ENCODE peak calls at places on chromosomes 13 and 19, in ten cellular contexts. M is ovary, Q is stomach, S is adrenal gland, L is uterus, B is A549, Y is endothelial cell of umbilical vein, H is body of pancreas, P is Peyer's patch, F is NB4. I is an unnamed sample.

GRCh38 chr19:41816761-41817160 is 20.4 kb downstream of the CEACAM3 start:
- DNase-seq in M (no peak), Q (no peak), S (no peak), L (no peak), B (no peak), Y (no peak), H (no peak), P (no peak), F (no peak), I (no peak)

GRCh38 chr19:33641261-33641660 is 19.5 kb downstream of the CHST8 start:
- DNase-seq in M (no peak), Q (no peak), S (no peak), L (no peak), B (no peak), Y (no peak), H (no peak), P (peak), F (no peak), I (no peak)

GRCh38 chr19:10112037-10112751 is 701 bp downstream of the P2RY11 start:
- DNase-seq in M (no peak), Q (no peak), S (no peak), L (no peak), B (peak), Y (no peak), H (no peak), P (no peak), F (peak), I (no peak)

GRCh38 chr13:114115191-114115671 is 17.2 kb downstream of the RASA3 start:
- DNase-seq in M (no peak), Q (peak), S (no peak), L (peak), B (peak), Y (peak), H (peak), P (peak), F (peak), I (peak)

GRCh38 chr19:18765224-18765623 is 25.9 kb downstream of the COMP start:
- DNase-seq in M (no peak), Q (no peak), S (no peak), L (no peak), B (no peak), Y (no peak), H (peak), P (no peak), F (no peak), I (no peak)

GRCh38 chr13:24075137-24075975 is 85.2 kb upstream of the SPATA13 start:
- DNase-seq in M (no peak), Q (no peak), S (peak), L (no peak), B (no peak), Y (peak), H (peak), P (no peak), F (no peak), I (no peak)

GRCh38 chr13:106752584-106753202 is 184.8 kb upstream of the ARGLU1 start:
- DNase-seq in M (no peak), Q (no peak), S (peak), L (no peak), B (no peak), Y (peak), H (no peak), P (no peak), F (no peak), I (no peak)

GRCh38 chr19:19405919-19406877 is 723 bp downstream of the GATAD2A start:
- DNase-seq in M (peak), Q (peak), S (peak), L (peak), B (peak), Y (peak), H (peak), P (peak), F (peak), I (peak)

GRCh38 chr13:76637651-76638111 is 248.5 kb downstream of the KCTD12 start:
- DNase-seq in M (no peak), Q (no peak), S (no peak), L (no peak), B (no peak), Y (peak), H (no peak), P (no peak), F (no peak), I (no peak)

GRCh38 chr13:108816381-108816780 is 187.0 kb downstream of the MYO16 start:
- DNase-seq in M (no peak), Q (no peak), S (no peak), L (no peak), B (no peak), Y (no peak), H (peak), P (no peak), F (peak), I (no peak)

GRCh38 chr19:16373539-16373938 is 48.9 kb downstream of the KLF2 start:
- DNase-seq in M (peak), Q (no peak), S (no peak), L (peak), B (no peak), Y (peak), H (peak), P (no peak), F (no peak), I (peak)

GRCh38 chr13:46728777-46729176 is 68.2 kb downstream of the ESD start:
- DNase-seq in M (no peak), Q (no peak), S (no peak), L (no peak), B (peak), Y (no peak), H (no peak), P (no peak), F (peak), I (no peak)

GRCh38 chr13:113959198-113959597 is 14.7 kb downstream of the C13orf46 start:
- DNase-seq in M (no peak), Q (peak), S (no peak), L (no peak), B (no peak), Y (peak), H (no peak), P (no peak), F (no peak), I (no peak)

GRCh38 chr13:85230754-85231153 is 568.5 kb downstream of the SLITRK6 start:
- DNase-seq in M (no peak), Q (no peak), S (no peak), L (no peak), B (no peak), Y (no peak), H (no peak), P (no peak), F (no peak), I (no peak)

GRCh38 chr13:99911965-99912566 is 59.5 kb downstream of the ZIC5 start:
- DNase-seq in M (no peak), Q (no peak), S (no peak), L (no peak), B (no peak), Y (no peak), H (no peak), P (no peak), F (no peak), I (no peak)

GRCh38 chr13:93248627-93249047 is 22.0 kb downstream of the GPC6 start:
- DNase-seq in M (no peak), Q (peak), S (no peak), L (no peak), B (peak), Y (no peak), H (peak), P (no peak), F (no peak), I (no peak)

GRCh38 chr13:81051873-81052272 is 710.9 kb upstream of the SPRY2 start:
- DNase-seq in M (no peak), Q (no peak), S (no peak), L (no peak), B (no peak), Y (peak), H (no peak), P (no peak), F (no peak), I (no peak)

GRCh38 chr13:67273001-67273400 is 42.9 kb upstream of the PCDH9 start:
- DNase-seq in M (no peak), Q (no peak), S (no peak), L (no peak), B (no peak), Y (no peak), H (no peak), P (no peak), F (no peak), I (no peak)

GRCh38 chr19:36010402-36010801 is 1.8 kb upstream of the SYNE4 start:
- DNase-seq in M (no peak), Q (no peak), S (no peak), L (no peak), B (no peak), Y (no peak), H (no peak), P (no peak), F (no peak), I (no peak)

GRCh38 chr19:36013280-36014028 is 559 bp downstream of the ALKBH6 start:
- DNase-seq in M (no peak), Q (no peak), S (no peak), L (no peak), B (no peak), Y (no peak), H (no peak), P (no peak), F (no peak), I (no peak)

GRCh38 chr19:36019061-36019670 is 5.2 kb upstream of the ALKBH6 start:
- DNase-seq in M (no peak), Q (no peak), S (no peak), L (no peak), B (no peak), Y (no peak), H (no peak), P (no peak), F (no peak), I (no peak)

GRCh38 chr19:36009633-36010379 is 1.2 kb upstream of the SYNE4 start:
- DNase-seq in M (no peak), Q (no peak), S (no peak), L (no peak), B (no peak), Y (no peak), H (no peak), P (no peak), F (no peak), I (no peak)

GRCh38 chr19:36014029-36014924 is at the start of gene ALKBH6:
- DNase-seq in M (peak), Q (peak), S (peak), L (peak), B (peak), Y (peak), H (peak), P (peak), F (peak), I (peak)
- TF ChIP-seq CTCF in M (no peak), Q (no peak), S (peak), L (peak), B (no peak), Y (no peak), H (no peak), P (peak), F (no peak), I (no peak)

DNA sequence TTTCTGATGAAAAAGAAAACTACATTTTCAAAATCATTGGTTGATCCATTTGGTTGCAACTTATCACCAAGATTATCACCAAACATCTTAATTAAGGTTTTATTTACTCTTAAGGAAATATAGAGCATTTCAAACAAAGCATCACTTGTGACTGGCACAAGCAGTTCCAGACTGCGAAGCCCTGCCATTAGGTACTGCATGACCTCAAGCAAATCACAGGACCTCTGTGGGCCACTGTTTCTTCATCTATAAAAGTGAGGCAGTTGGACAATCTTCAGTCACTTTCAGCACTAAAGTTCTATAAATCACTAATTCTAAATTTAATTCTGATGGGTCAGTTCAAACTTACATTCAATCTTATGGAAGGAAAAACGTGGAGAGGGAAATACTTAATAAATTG is 2.0 kb downstream of the ELF1 start:
- DNase-seq in M (no peak), Q (peak), S (peak), L (no peak), B (peak), Y (peak), H (peak), P (peak), F (peak), I (no peak)
- TF ChIP-seq POLR2A in M (no peak), Q (no peak), S (no peak), L (no peak), B (no peak), Y (no peak), H (no peak), P (peak), F (peak), I (no peak)

GRCh38 chr13:33611016-33611805 is 206.7 kb upstream of the RFC3 start:
- DNase-seq in M (peak), Q (peak), S (peak), L (peak), B (no peak), Y (peak), H (peak), P (no peak), F (no peak), I (peak)

GRCh38 chr13:33610471-33611015 is 207.4 kb upstream of the RFC3 start:
- DNase-seq in M (peak), Q (no peak), S (peak), L (no peak), B (peak), Y (no peak), H (peak), P (peak), F (peak), I (no peak)

GRCh38 chr13:33606692-33607091 is 211.3 kb upstream of the RFC3 start:
- DNase-seq in M (no peak), Q (no peak), S (no peak), L (no peak), B (peak), Y (no peak), H (no peak), P (no peak), F (no peak), I (no peak)
- TF ChIP-seq CTCF in M (no peak), Q (no peak), S (no peak), L (no peak), B (peak), Y (no peak), H (no peak), P (no peak), F (no peak), I (no peak)

GRCh38 chr13:112885782-112886268 is 83.2 kb upstream of the MCF2L start:
- DNase-seq in M (peak), Q (peak), S (peak), L (peak), B (peak), Y (peak), H (peak), P (peak), F (no peak), I (peak)
- TF ChIP-seq POLR2A in M (no peak), Q (no peak), S (peak), L (no peak), B (peak), Y (no peak), H (peak), P (no peak), F (no peak), I (no peak)